ENCODE peak calls at places on chromosomes 2 and 18, in seven cellular contexts. V, F, I, Q, Z, E and N are unnamed samples.
A peak's percentile ranks its signal among the peaks of the same experiment; 100 is the strongest.

GRCh38 chr2:189818249-189819038 is 34.2 kb downstream of the PMS1 start:
- DNase-seq in V (no peak), F (no peak), I (no peak), Q (no peak), Z (no peak), E (no peak), N (no peak)

GRCh38 chr2:162885281-162886070 is 46.9 kb upstream of the KCNH7 start:
- DNase-seq in V (no peak), F (no peak), I (no peak), Q (no peak), Z (no peak), E (no peak), N (no peak)

GRCh38 chr2:157853211-157853610 is 22.9 kb downstream of the ACVR1 start:
- DNase-seq in V (no peak), F (no peak), I (no peak), Q (no peak), Z (no peak), E (no peak), N (no peak)

GRCh38 chr2:178163395-178163794 is 30.9 kb upstream of the OSBPL6 start:
- DNase-seq in V (peak; percentile 9), F (no peak), I (no peak), Q (no peak), Z (peak; percentile 12), E (no peak), N (no peak)

GRCh38 chr2:42971947-42972736 is 179.8 kb upstream of the HAAO start:
- DNase-seq in V (peak; percentile 63), F (no peak), I (no peak), Q (no peak), Z (peak; percentile 62), E (no peak), N (no peak)

GRCh38 chr2:130963058-130963848 is 126.5 kb downstream of the ARHGEF4 start:
- DNase-seq in V (no peak), F (no peak), I (no peak), Q (no peak), Z (no peak), E (no peak), N (no peak)

GRCh38 chr2:202072737-202073396 is at the start of gene KIAA2012:
- DNase-seq in V (no peak), F (no peak), I (no peak), Q (no peak), Z (no peak), E (no peak), N (no peak)

GRCh38 chr2:24749069-24749691 is 44.0 kb downstream of the PTRHD1 start:
- DNase-seq in V (no peak), F (no peak), I (no peak), Q (no peak), Z (no peak), E (no peak), N (no peak)

GRCh38 chr2:8477511-8478132 is 204.2 kb upstream of the ID2 start:
- DNase-seq in V (no peak), F (no peak), I (no peak), Q (no peak), Z (peak; percentile 88), E (no peak), N (no peak)

GRCh38 chr2:147382322-147382948 is 462.4 kb upstream of the ACVR2A start:
- DNase-seq in V (no peak), F (peak; percentile 28), I (no peak), Q (no peak), Z (no peak), E (no peak), N (no peak)

GRCh38 chr2:219331560-219332213 is 857 bp downstream of the RESP18 start:
- DNase-seq in V (peak; percentile 21), F (no peak), I (peak; percentile 37), Q (no peak), Z (no peak), E (peak; percentile 5), N (peak; percentile 45)

GRCh38 chr2:27203741-27204140 is 8.1 kb upstream of the ATRAID start:
- DNase-seq in V (no peak), F (no peak), I (no peak), Q (peak; percentile 57), Z (no peak), E (no peak), N (no peak)

GRCh38 chr2:8985561-8986326 is 17.7 kb downstream of the MBOAT2 start:
- DNase-seq in V (peak; percentile 41), F (no peak), I (no peak), Q (no peak), Z (no peak), E (peak; percentile 53), N (no peak)

GRCh38 chr2:232375164-232375563 is 3.4 kb upstream of the ALPP start:
- DNase-seq in V (no peak), F (no peak), I (no peak), Q (no peak), Z (no peak), E (no peak), N (no peak)

GRCh38 chr18:2916184-2916583 is 69.4 kb downstream of the EMILIN2 start:
- DNase-seq in V (no peak), F (no peak), I (peak; percentile 3), Q (peak; percentile 31), Z (no peak), E (peak; percentile 43), N (no peak)

GRCh38 chr2:235946590-235946989 is 221.6 kb downstream of the GBX2 start:
- DNase-seq in V (no peak), F (no peak), I (no peak), Q (no peak), Z (no peak), E (no peak), N (no peak)

GRCh38 chr2:74814102-74814501 is 19.8 kb upstream of the HK2 start:
- DNase-seq in V (no peak), F (no peak), I (no peak), Q (no peak), Z (no peak), E (no peak), N (no peak)

GRCh38 chr2:43576983-43577892 is 18.6 kb downstream of the THADA start:
- DNase-seq in V (peak; percentile 84), F (no peak), I (no peak), Q (no peak), Z (peak; percentile 63), E (peak; percentile 67), N (peak; percentile 85)

GRCh38 chr2:76283355-76283754 is 572.6 kb upstream of the GCFC2 start:
- DNase-seq in V (no peak), F (no peak), I (no peak), Q (no peak), Z (no peak), E (no peak), N (no peak)

GRCh38 chr2:120245520-120245835 is 7.2 kb upstream of the RALB start:
- DNase-seq in V (no peak), F (peak; percentile 94), I (no peak), Q (no peak), Z (no peak), E (no peak), N (no peak)

GRCh38 chr2:127187831-127188230 is 32.3 kb downstream of the CYP27C1 start:
- DNase-seq in V (no peak), F (no peak), I (no peak), Q (peak; percentile 45), Z (no peak), E (no peak), N (no peak)

GRCh38 chr2:215711484-215712034 is 275.7 kb upstream of the FN1 start:
- DNase-seq in V (peak; percentile 78), F (no peak), I (no peak), Q (no peak), Z (no peak), E (peak; percentile 68), N (peak; percentile 86)

GRCh38 chr18:76886112-76886511 is 63.8 kb downstream of the ZNF236 start:
- DNase-seq in V (no peak), F (no peak), I (no peak), Q (no peak), Z (no peak), E (no peak), N (no peak)

GRCh38 chr18:54390838-54391237 is 33.1 kb downstream of the C18orf54 start:
- DNase-seq in V (no peak), F (no peak), I (no peak), Q (no peak), Z (no peak), E (no peak), N (no peak)

GRCh38 chr18:11909081-11909410 is 929 bp upstream of the MPPE1 start:
- DNase-seq in V (peak; percentile 12), F (no peak), I (no peak), Q (no peak), Z (peak; percentile 28), E (peak; percentile 27), N (peak; percentile 27)

DNA sequence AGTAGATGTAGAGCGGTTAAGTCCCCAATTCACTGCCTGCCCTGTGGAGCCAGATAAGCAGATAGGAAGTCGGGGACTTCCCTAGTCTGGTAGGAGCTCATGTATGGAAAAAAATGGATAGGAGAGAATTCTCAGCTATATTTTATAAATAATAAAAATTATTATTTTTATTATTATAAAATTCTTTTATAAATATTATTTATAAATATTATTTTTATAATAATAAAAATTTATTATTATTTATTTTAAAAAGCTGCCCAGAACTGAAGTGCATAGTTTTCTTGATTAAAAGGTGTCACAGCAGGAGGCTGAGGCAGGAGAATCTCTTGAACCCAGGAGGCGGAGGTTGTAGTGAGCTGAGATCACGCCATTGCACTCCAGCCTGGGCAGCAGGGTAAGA is 97.4 kb downstream of the ADAM23 start:
- DNase-seq in V (no peak), F (no peak), I (no peak), Q (no peak), Z (no peak), E (no peak), N (no peak)
- H3K4me3 ChIP-seq in V (no peak overlapping the region), F (no peak overlapping the region), I (no peak overlapping the region), Q (no peak overlapping the region), Z (no peak overlapping the region), E (no peak overlapping the region), N (no peak overlapping the region)

DNA sequence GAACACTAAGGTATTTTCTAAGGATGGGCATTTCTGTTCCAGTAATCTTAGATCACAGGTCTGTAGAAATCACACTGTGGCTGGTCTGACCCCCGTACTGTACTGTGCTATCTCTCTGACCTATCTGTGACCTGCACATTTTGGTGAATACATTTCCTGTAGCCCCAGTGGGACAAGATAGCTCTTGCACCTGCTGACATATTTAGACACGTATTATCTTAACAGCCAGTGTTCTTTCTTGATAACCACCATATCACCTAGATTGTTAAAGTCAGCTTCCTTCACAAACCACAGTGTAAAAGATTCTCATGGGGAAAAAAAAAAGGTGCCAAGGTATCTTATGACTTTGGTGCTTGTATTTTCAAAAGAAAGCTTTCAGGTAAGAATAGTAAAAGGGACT is 39.8 kb upstream of the TMEM247 start:
- DNase-seq in V (no peak), F (no peak), I (no peak), Q (no peak), Z (no peak), E (no peak), N (no peak)
- TF ChIP-seq CTCF in V (no peak), F (no peak), I (no peak), Q (no peak), Z (no peak), E (no peak), N (no peak)

GRCh38 chr2:103135679-103136078 is 373.8 kb downstream of the TMEM182 start:
- DNase-seq in V (no peak), F (no peak), I (no peak), Q (no peak), Z (peak; percentile 2), E (no peak), N (no peak)

GRCh38 chr2:103138123-103138886 is 376.5 kb downstream of the TMEM182 start:
- DNase-seq in V (no peak), F (no peak), I (no peak), Q (no peak), Z (peak; percentile 20), E (no peak), N (no peak)

GRCh38 chr2:103132536-103133217 is 370.8 kb downstream of the TMEM182 start:
- DNase-seq in V (no peak), F (no peak), I (no peak), Q (no peak), Z (peak; percentile 44), E (no peak), N (no peak)
- H3K4me3 ChIP-seq in V (no peak overlapping the region), F (no peak overlapping the region), I (no peak overlapping the region), Q (no peak overlapping the region), Z (peak overlapping the region; percentile 24), E (no peak overlapping the region), N (no peak overlapping the region)

GRCh38 chr2:225797394-225797793 is 397.9 kb downstream of the NYAP2 start:
- DNase-seq in V (no peak), F (no peak), I (no peak), Q (no peak), Z (no peak), E (no peak), N (peak; percentile 19)
- TF ChIP-seq CTCF in V (no peak), F (no peak), I (peak; percentile 48), Q (no peak), Z (no peak), E (no peak), N (peak; percentile 7)